ENCODE peak calls at places on chromosome 11, in nine cellular contexts. N is kidney; T is adipocyte; G is mucosa of descending colon; Y is naive thymus-derived CD4-positive, alpha-beta T cell; I is neuronal stem cell; K is thoracic aorta; J is cardiac muscle cell; U is IMR-90. A is an unnamed sample.

GRCh38 chr11:11731311-11732083 is 109.7 kb upstream of the GALNT18 start:
- DNase-seq in J (peak; percentile 21), G (no peak), I (no peak), N (no peak), U (peak; percentile 73), Y (no peak), T (peak; percentile 19), K (no peak), A (peak; percentile 39)

GRCh38 chr11:67416416-67417335 is 1.2 kb downstream of the CARNS1 start:
- DNase-seq in Y (no peak), U (no peak), G (no peak), T (no peak), I (no peak), J (peak; percentile 35), N (no peak), K (peak; percentile 41), A (no peak)

GRCh38 chr11:57303280-57303989 is 21.3 kb downstream of the TNKS1BP1 start:
- DNase-seq in I (no peak), T (no peak), Y (no peak), U (no peak), J (no peak), N (no peak), K (no peak), G (no peak), A (no peak)

GRCh38 chr11:86784247-86784681 is 16.1 kb upstream of the PRSS23 start:
- DNase-seq in J (no peak), Y (no peak), N (no peak), I (no peak), G (no peak), T (peak; percentile 61), K (no peak), U (peak; percentile 49), A (no peak)

GRCh38 chr11:119155733-119156492 is 7.1 kb downstream of the ABCG4 start:
- DNase-seq in U (no peak), N (no peak), J (no peak), T (peak; percentile 21), I (no peak), Y (no peak), K (no peak), G (peak; percentile 52), A (peak; percentile 36)

GRCh38 chr11:96396637-96397036 is 6.8 kb downstream of the JRKL start:
- DNase-seq in Y (no peak), U (no peak), N (no peak), G (no peak), K (no peak), J (no peak), I (no peak), T (no peak), A (no peak)

GRCh38 chr11:85805387-85805786 is 5.6 kb downstream of the SYTL2 start:
- DNase-seq in N (no peak), K (no peak), Y (no peak), U (peak; percentile 49), J (no peak), G (no peak), T (peak; percentile 39), I (no peak), A (no peak)

GRCh38 chr11:77400775-77401469 is 73.0 kb downstream of the PAK1 start:
- DNase-seq in U (no peak), Y (no peak), J (no peak), T (no peak), K (no peak), N (no peak), I (no peak), G (no peak), A (no peak)

GRCh38 chr11:12724301-12725046 is 50.3 kb downstream of the TEAD1 start:
- DNase-seq in G (peak; percentile 80), J (peak; percentile 96), I (no peak), T (peak; percentile 88), K (peak; percentile 12), U (peak; percentile 95), Y (no peak), N (peak; percentile 88), A (peak; percentile 39)

GRCh38 chr11:34564406-34564805 is 50.8 kb upstream of the ELF5 start:
- DNase-seq in N (no peak), J (no peak), Y (no peak), U (peak; percentile 9), K (no peak), G (no peak), T (peak; percentile 12), I (no peak), A (no peak)

GRCh38 chr11:8225589-8226036 is 38.1 kb downstream of the LMO1 start:
- DNase-seq in K (peak; percentile 33), G (peak; percentile 75), I (peak; percentile 86), Y (peak; percentile 66), U (peak; percentile 52), N (no peak), T (peak; percentile 81), J (peak; percentile 72), A (peak; percentile 92)

GRCh38 chr11:45518853-45519545 is 146.4 kb downstream of the CHST1 start:
- DNase-seq in T (no peak), Y (no peak), K (no peak), I (no peak), N (no peak), U (no peak), G (no peak), J (no peak), A (no peak)

DNA sequence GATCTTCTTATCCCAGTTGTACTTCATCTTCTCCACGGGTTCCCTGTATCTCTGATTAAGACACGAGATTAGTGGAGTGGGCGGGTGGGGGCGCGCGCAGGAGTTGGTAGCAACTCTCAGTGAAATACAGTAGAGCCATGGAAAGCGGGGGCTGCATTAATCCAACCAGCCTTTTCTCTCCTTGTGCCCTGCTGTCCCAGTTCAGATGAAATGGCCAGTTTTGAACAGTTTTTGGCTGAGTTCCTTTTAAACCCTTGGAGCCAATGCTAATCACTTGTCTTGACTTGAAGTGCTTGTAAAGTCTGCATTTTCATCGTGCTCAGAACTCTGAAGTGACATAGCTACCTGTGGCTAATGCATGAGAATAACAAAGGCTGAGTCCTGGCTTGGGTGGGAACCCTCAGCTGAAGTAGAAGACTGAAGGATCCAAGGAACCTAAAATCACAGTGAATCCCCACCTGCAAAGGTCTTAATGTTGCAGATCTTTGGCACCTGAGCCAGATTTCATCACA is 777 bp upstream of the TMEM123 start:
- DNase-seq in K (no peak), J (no peak), U (no peak), N (no peak), Y (no peak), T (no peak), G (no peak), I (no peak), A (no peak)
- H3K4me1 ChIP-seq in K (peaks cover 5% of the 10 kb centered on the region), J (peaks cover 3% of the 10 kb centered on the region), U (peaks cover 11% of the 10 kb centered on the region), N (peaks cover 14% of the 10 kb centered on the region), Y (peaks cover 33% of the 10 kb centered on the region), T (peaks cover 18% of the 10 kb centered on the region), G (peaks cover 17% of the 10 kb centered on the region), I (peaks cover 16% of the 10 kb centered on the region), A (peaks cover 19% of the 10 kb centered on the region)

GRCh38 chr11:68469122-68469521 is 8.6 kb downstream of the PPP6R3 start:
- DNase-seq in T (peak; percentile 13), G (no peak), J (peak; percentile 52), U (peak; percentile 50), N (no peak), I (no peak), Y (no peak), K (no peak), A (no peak)

GRCh38 chr11:68472778-68473177 is 12.2 kb downstream of the PPP6R3 start:
- DNase-seq in I (no peak), K (no peak), J (no peak), U (no peak), Y (no peak), N (no peak), G (no peak), T (no peak), A (no peak)

GRCh38 chr11:68469642-68470041 is 9.1 kb downstream of the PPP6R3 start:
- DNase-seq in U (no peak), T (no peak), K (no peak), Y (no peak), J (no peak), I (no peak), N (no peak), G (no peak), A (no peak)

GRCh38 chr11:68470304-68470811 is 9.8 kb downstream of the PPP6R3 start:
- DNase-seq in K (no peak), J (no peak), G (no peak), N (peak; percentile 53), U (no peak), T (no peak), I (no peak), Y (no peak), A (no peak)

DNA sequence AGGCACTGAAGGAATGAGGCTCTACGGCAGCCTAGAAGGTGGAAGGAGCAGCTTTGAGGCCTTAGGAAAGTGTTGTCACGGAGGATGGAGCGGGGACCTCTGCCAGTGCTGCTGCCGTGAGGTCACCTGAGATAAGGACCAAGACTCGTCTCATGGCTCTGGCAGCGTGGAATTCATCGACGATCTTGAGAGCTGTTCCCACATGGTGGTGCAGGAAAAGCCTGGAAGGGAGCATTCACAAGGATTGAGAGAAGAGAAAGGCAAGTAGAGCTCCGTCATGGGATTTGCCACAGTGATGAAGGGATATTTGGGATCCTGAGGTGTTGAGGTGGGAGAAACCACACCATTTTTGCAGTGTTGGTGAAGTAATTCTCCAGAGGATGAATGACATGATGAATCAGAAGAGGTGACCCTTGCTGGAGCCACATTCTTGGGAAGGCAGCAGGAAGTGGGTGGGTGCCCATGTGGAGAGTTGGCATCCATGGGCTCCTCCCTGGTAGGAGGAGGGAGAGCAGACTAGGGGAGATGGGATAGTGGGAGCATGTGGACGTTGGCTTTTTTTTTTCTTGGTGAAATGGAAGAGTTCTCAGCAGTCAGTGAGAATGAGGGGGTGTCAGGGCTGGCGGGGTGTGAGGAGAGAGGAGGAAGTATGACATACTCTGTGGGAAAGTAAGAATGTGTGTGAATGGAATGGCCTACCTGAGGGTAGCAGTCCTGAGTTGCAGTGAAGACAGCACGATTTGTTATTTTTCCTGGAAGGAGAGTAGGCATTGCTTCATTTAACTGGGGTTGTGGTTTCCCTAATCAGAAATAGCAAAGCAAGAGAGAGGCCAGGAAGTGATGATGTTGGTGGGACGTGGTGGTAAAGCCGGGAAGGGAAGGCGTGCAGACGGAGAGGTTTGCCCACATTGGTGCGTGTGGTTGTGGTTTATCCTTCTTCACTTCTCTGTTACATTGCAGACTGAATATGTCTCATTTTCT is 11.1 kb downstream of the PPP6R3 start:
- DNase-seq in K (no peak), Y (peak; percentile 55), T (no peak), J (peak; percentile 95), N (peak; percentile 46), G (no peak), I (no peak), U (peak; percentile 29), A (no peak)
- H3K4me3 ChIP-seq in K (no peak overlapping the region), Y (peak overlapping the region; percentile 51), T (no peak overlapping the region), J (no peak overlapping the region), N (no peak overlapping the region), G (no peak overlapping the region), I (no peak overlapping the region), U (no peak overlapping the region), A (no peak overlapping the region)

GRCh38 chr11:73028621-73029020 is 113.5 kb downstream of the FCHSD2 start:
- DNase-seq in I (no peak), U (no peak), Y (no peak), J (no peak), K (no peak), N (no peak), T (no peak), G (no peak), A (no peak)
- H3K9me3 ChIP-seq in I (peaks cover 24% of the 10 kb centered on the region), U (peaks cover 11% of the 10 kb centered on the region), Y (no peaks in the 10 kb centered on the region), J (no peaks in the 10 kb centered on the region), K (peaks cover 19% of the 10 kb centered on the region), N (peaks cover 22% of the 10 kb centered on the region), T (peaks cover 16% of the 10 kb centered on the region), G (peaks cover 30% of the 10 kb centered on the region), A (peaks cover 16% of the 10 kb centered on the region)

DNA sequence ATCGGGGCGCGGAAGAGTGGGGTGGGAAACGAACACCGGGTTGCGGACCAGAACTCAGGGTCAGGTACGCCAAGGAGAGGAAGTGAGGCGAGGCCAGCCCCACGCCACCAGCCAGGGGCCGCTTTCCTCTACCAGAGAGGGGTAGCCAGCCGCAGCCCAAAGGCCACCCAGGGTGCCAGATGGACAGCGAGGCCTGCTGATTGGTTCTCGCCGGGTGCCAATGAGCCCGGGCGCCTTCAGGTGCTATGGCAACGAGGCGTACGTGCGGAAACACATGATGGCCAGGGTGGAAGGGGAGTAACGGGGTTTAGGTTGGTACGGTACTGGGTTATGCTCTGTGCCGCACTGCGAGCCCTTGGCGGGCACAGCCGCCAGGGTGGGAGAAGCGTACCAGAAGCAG is 128.9 kb downstream of the SERGEF start:
- DNase-seq in N (peak; percentile 66), G (no peak), K (no peak), Y (no peak), U (no peak), J (no peak), I (no peak), T (no peak), A (no peak)
- H3K4me1 ChIP-seq in N (no peaks in the 10 kb centered on the region), G (no peaks in the 10 kb centered on the region), K (no peaks in the 10 kb centered on the region), Y (no peaks in the 10 kb centered on the region), U (no peaks in the 10 kb centered on the region), J (peaks cover 13% of the 10 kb centered on the region), I (peaks cover 10% of the 10 kb centered on the region), T (no peaks in the 10 kb centered on the region), A (no peaks in the 10 kb centered on the region)

A was measured in SJCRH30.